ENCODE peak calls at places on chromosome 12, in six cellular contexts. L is lung, E is MM.1S, D is OCI-LY7, J is left lung, T is GM12865. C is an unnamed sample.

GRCh38 chr12:130480887-130481286 is 143.2 kb downstream of the PIWIL1 start:
- DNase-seq in L (no peak), J (no peak), E (no peak), T (no peak), D (no peak), C (no peak)

GRCh38 chr12:128784030-128784770 is 39.6 kb downstream of the SLC15A4 start:
- DNase-seq in T (no peak), L (no peak), J (no peak), E (no peak), D (no peak), C (no peak)

GRCh38 chr12:18753481-18754117 is 15.7 kb downstream of the CAPZA3 start:
- DNase-seq in J (no peak), L (no peak), D (no peak), T (no peak), E (no peak), C (no peak)

GRCh38 chr12:197911-198695 is 15.9 kb downstream of the SLC6A12 start:
- DNase-seq in D (no peak), T (no peak), J (no peak), L (no peak), E (no peak), C (no peak)

GRCh38 chr12:57323402-57323801 is 72.4 kb upstream of the STAC3 start:
- DNase-seq in L (no peak), J (no peak), D (no peak), T (no peak), E (no peak), C (no peak)

GRCh38 chr12:27592548-27592947 is 68.5 kb downstream of the PPFIBP1 start:
- DNase-seq in D (no peak), L (no peak), T (peak), J (peak), E (no peak), C (no peak)

GRCh38 chr12:63294327-63294632 is 143.3 kb upstream of the AVPR1A start:
- DNase-seq in T (no peak), D (no peak), L (no peak), E (no peak), J (no peak), C (peak)

GRCh38 chr12:31317471-31318397 is 8.2 kb downstream of the SINHCAF start:
- DNase-seq in D (peak), L (no peak), T (no peak), J (no peak), E (no peak), C (no peak)

GRCh38 chr12:44159870-44160269 is 324.0 kb downstream of the TMEM117 start:
- DNase-seq in T (no peak), D (no peak), L (no peak), E (no peak), J (no peak), C (no peak)

GRCh38 chr12:113174461-113175384 is 10.6 kb downstream of the DDX54 start:
- DNase-seq in L (peak), T (peak), J (peak), E (peak), D (peak), C (no peak)

GRCh38 chr12:58655375-58655774 is 264.9 kb downstream of the LRIG3 start:
- DNase-seq in T (no peak), D (no peak), E (no peak), J (no peak), L (no peak), C (no peak)

GRCh38 chr12:131851741-131852550 is 23.8 kb downstream of the MMP17 start:
- DNase-seq in D (no peak), E (no peak), J (no peak), T (no peak), L (no peak), C (no peak)

GRCh38 chr12:107282628-107283027 is 189.3 kb upstream of the CRY1 start:
- DNase-seq in D (no peak), J (no peak), L (no peak), E (no peak), T (no peak), C (no peak)

GRCh38 chr12:44193281-44193680 is 357.4 kb downstream of the TMEM117 start:
- DNase-seq in E (no peak), T (peak), J (no peak), L (no peak), D (no peak), C (no peak)

GRCh38 chr12:63845726-63846125 is 1.2 kb downstream of the SRGAP1 start:
- DNase-seq in E (no peak), L (no peak), J (no peak), T (no peak), D (no peak), C (no peak)

GRCh38 chr12:104622942-104623341 is 166.2 kb downstream of the CHST11 start:
- DNase-seq in E (no peak), D (no peak), L (no peak), T (no peak), J (no peak), C (no peak)

GRCh38 chr12:92619026-92619425 is 83.8 kb upstream of the PLEKHG7 start:
- DNase-seq in T (no peak), E (no peak), J (no peak), D (no peak), L (no peak), C (no peak)
- TF ChIP-seq CTCF in T (no peak), E (no peak), J (no peak), D (no peak), L (no peak), C (no peak)

DNA sequence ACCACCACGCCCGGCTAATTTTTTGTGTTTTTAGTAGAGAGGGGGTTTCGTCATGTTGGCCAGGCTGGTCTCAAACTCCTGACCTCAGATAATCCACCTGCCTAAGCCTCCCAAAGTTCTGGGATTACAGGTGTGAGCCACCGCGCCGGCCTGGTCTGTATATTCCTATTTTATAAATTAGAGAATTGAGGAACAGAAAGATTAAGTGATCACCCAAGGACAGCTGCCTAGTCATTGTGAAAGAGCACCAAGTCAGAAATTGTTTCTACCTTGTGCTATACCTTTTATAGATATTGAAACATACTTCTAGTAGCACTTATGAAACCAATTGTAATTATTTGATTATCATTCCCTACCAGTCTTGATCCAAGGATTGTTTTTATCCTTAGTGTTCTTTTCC is 1.9 kb downstream of the KNTC1 start:
- DNase-seq in T (peak), D (no peak), J (no peak), L (no peak), E (no peak), C (no peak)
- H3K4me3 ChIP-seq in T (peak), D (peak), J (no peak), L (no peak), E (no peak), C (no peak)

GRCh38 chr12:93441617-93442410 is at the start of gene UBE2N:
- DNase-seq in E (peak), D (peak), T (peak), J (peak), L (peak), C (peak)
- TF ChIP-seq CTCF in E (peak), D (no peak), T (no peak), J (no peak), L (no peak), C (no peak)

GRCh38 chr12:9114946-9115345 is 773 bp downstream of the A2M start:
- DNase-seq in J (no peak), T (no peak), L (no peak), E (no peak), D (no peak), C (no peak)
- H3K4me3 ChIP-seq in J (peak), T (no peak), L (no peak), E (no peak), D (no peak), C (no peak)

DNA sequence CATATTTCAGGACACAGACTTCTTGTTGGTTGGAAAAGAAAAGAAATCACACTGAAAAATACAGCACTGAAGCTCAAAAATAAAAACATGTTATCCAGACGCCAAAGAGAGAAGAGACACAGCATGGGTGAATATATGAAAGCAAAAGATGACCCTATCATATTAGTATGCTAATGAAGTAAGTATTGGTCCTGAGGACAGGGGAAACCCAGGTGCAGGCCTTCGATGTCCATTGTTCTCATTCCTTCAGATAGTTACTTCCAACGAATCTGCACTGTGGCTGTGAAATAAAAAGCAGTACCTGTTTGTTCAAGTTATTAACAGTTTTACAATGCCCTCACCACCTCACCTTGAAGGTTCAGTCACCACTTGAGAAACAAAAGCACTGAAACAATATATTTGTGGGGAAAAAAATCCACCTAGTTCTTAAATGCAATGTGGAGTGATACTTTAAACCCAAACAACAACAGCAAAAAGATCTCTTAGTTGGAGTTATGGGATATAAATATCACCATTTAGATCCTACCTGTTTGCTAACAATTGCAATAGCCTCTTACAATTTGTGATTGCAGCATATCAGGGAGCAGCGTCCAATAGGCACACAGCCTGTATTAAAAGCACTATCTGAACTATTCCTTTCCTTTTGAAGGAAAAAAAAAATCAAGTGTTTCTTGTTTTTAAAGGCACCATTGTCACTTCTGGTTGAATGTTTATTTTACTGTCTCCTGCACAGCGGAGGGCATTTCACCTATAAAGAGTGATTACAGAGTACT is 188.1 kb downstream of the BCAT1 start:
- DNase-seq in D (no peak), J (no peak), L (no peak), T (no peak), E (no peak), C (no peak)
- TF ChIP-seq CTCF in D (no peak), J (no peak), L (no peak), T (no peak), E (no peak), C (no peak)

GRCh38 chr12:65051196-65051595 is 69.9 kb downstream of the WIF1 start:
- DNase-seq in D (no peak), L (no peak), E (no peak), T (no peak), J (no peak), C (peak)
- H3K4me3 ChIP-seq in D (no peak), L (no peak), E (no peak), T (no peak), J (no peak), C (no peak)

GRCh38 chr12:12561305-12562015 is 1.2 kb downstream of the DUSP16 start:
- DNase-seq in T (peak), L (peak), J (peak), D (peak), E (peak), C (no peak)
- TF ChIP-seq CTCF in T (no peak), L (no peak), J (no peak), D (no peak), E (no peak), C (no peak)